ENCODE peak calls at places on chromosomes 16 and 17, in six cellular contexts. One of them, this sample, is unnamed.

GRCh38 chr17:82684207-82684903 is 14.1 kb downstream of the RAB40B start:
- DNase-seq in AG09319: no peak
- DNase-seq in A549: peak
- DNase-seq in astrocyte of the spinal cord: no peak
- DNase-seq in foreskin fibroblast: no peak
- DNase-seq in heart left ventricle: no peak
- DNase-seq in this sample: no peak

GRCh38 chr16:629289-630023 is 1.3 kb upstream of the WFIKKN1 start:
- DNase-seq in heart left ventricle: peak
- DNase-seq in A549: no peak
- DNase-seq in AG09319: no peak
- DNase-seq in astrocyte of the spinal cord: no peak
- DNase-seq in foreskin fibroblast: no peak
- DNase-seq in this sample: no peak

GRCh38 chr17:10126554-10127493 is 71.6 kb downstream of the GAS7 start:
- DNase-seq in A549: no peak
- DNase-seq in foreskin fibroblast: peak
- DNase-seq in astrocyte of the spinal cord: peak
- DNase-seq in AG09319: no peak
- DNase-seq in heart left ventricle: no peak
- DNase-seq in this sample: no peak

GRCh38 chr16:3525951-3526350 is 25.1 kb downstream of the CLUAP1 start:
- DNase-seq in astrocyte of the spinal cord: no peak
- DNase-seq in AG09319: no peak
- DNase-seq in heart left ventricle: no peak
- DNase-seq in A549: no peak
- DNase-seq in foreskin fibroblast: no peak
- DNase-seq in this sample: no peak

GRCh38 chr16:50635505-50636392 is 45.4 kb downstream of the SNX20 start:
- DNase-seq in A549: no peak
- DNase-seq in AG09319: no peak
- DNase-seq in foreskin fibroblast: no peak
- DNase-seq in astrocyte of the spinal cord: no peak
- DNase-seq in heart left ventricle: no peak
- DNase-seq in this sample: no peak

GRCh38 chr16:66988197-66988788 is at the start of gene CES4A:
- DNase-seq in AG09319: peak
- DNase-seq in A549: no peak
- DNase-seq in heart left ventricle: no peak
- DNase-seq in foreskin fibroblast: peak
- DNase-seq in astrocyte of the spinal cord: no peak
- DNase-seq in this sample: no peak

GRCh38 chr17:2610195-2610594 is 16.7 kb downstream of the PAFAH1B1 start:
- DNase-seq in AG09319: no peak
- DNase-seq in foreskin fibroblast: no peak
- DNase-seq in heart left ventricle: no peak
- DNase-seq in astrocyte of the spinal cord: no peak
- DNase-seq in A549: no peak
- DNase-seq in this sample: no peak

GRCh38 chr17:75889454-75889853 is 7.3 kb downstream of the TRIM65 start:
- DNase-seq in heart left ventricle: no peak
- DNase-seq in astrocyte of the spinal cord: no peak
- DNase-seq in foreskin fibroblast: no peak
- DNase-seq in AG09319: no peak
- DNase-seq in A549: no peak
- DNase-seq in this sample: no peak

GRCh38 chr17:43611230-43611969 is 50.3 kb downstream of the MEOX1 start:
- DNase-seq in astrocyte of the spinal cord: no peak
- DNase-seq in AG09319: no peak
- DNase-seq in foreskin fibroblast: no peak
- DNase-seq in heart left ventricle: no peak
- DNase-seq in A549: no peak
- DNase-seq in this sample: no peak

GRCh38 chr16:75733305-75734141 is 7.2 kb upstream of the CPHXL start:
- DNase-seq in heart left ventricle: no peak
- DNase-seq in AG09319: peak
- DNase-seq in foreskin fibroblast: peak
- DNase-seq in astrocyte of the spinal cord: peak
- DNase-seq in A549: no peak
- DNase-seq in this sample: no peak

GRCh38 chr16:85803570-85803969 is 4.1 kb downstream of the COX4I1 start:
- DNase-seq in foreskin fibroblast: no peak
- DNase-seq in A549: no peak
- DNase-seq in AG09319: no peak
- DNase-seq in heart left ventricle: no peak
- DNase-seq in astrocyte of the spinal cord: no peak
- DNase-seq in this sample: no peak

GRCh38 chr17:45293413-45294211 is 23.2 kb downstream of the MAP3K14 start:
- DNase-seq in heart left ventricle: peak
- DNase-seq in AG09319: peak
- DNase-seq in A549: peak
- DNase-seq in astrocyte of the spinal cord: peak
- DNase-seq in foreskin fibroblast: peak
- DNase-seq in this sample: peak

GRCh38 chr16:1475552-1476114 is 805 bp upstream of the CLCN7 start:
- DNase-seq in AG09319: no peak
- DNase-seq in A549: no peak
- DNase-seq in astrocyte of the spinal cord: no peak
- DNase-seq in heart left ventricle: no peak
- DNase-seq in foreskin fibroblast: no peak
- DNase-seq in this sample: no peak

GRCh38 chr17:83057793-83058477 is 21.5 kb upstream of the METRNL start:
- DNase-seq in astrocyte of the spinal cord: no peak
- DNase-seq in heart left ventricle: peak
- DNase-seq in AG09319: no peak
- DNase-seq in A549: no peak
- DNase-seq in foreskin fibroblast: no peak
- DNase-seq in this sample: no peak

GRCh38 chr17:45046536-45047125 is 4.8 kb downstream of the DCAKD start:
- DNase-seq in A549: peak
- DNase-seq in AG09319: no peak
- DNase-seq in heart left ventricle: no peak
- DNase-seq in foreskin fibroblast: no peak
- DNase-seq in astrocyte of the spinal cord: no peak
- DNase-seq in this sample: no peak

GRCh38 chr17:41588126-41588810 is 1.6 kb upstream of the KRT14 start:
- DNase-seq in AG09319: no peak
- DNase-seq in A549: no peak
- DNase-seq in heart left ventricle: no peak
- DNase-seq in foreskin fibroblast: no peak
- DNase-seq in astrocyte of the spinal cord: no peak
- DNase-seq in this sample: no peak

GRCh38 chr16:64773184-64773583 is 348.7 kb downstream of the CDH11 start:
- DNase-seq in AG09319: no peak
- DNase-seq in heart left ventricle: no peak
- DNase-seq in foreskin fibroblast: no peak
- DNase-seq in A549: no peak
- DNase-seq in astrocyte of the spinal cord: no peak
- DNase-seq in this sample: no peak

GRCh38 chr17:54901230-54901847 is 687 bp downstream of the TOM1L1 start:
- DNase-seq in astrocyte of the spinal cord: peak
- DNase-seq in heart left ventricle: no peak
- DNase-seq in foreskin fibroblast: peak
- DNase-seq in AG09319: no peak
- DNase-seq in A549: peak
- DNase-seq in this sample: peak

GRCh38 chr17:3693829-3694231 is 2.1 kb downstream of the P2RX5 start:
- DNase-seq in foreskin fibroblast: no peak
- DNase-seq in A549: no peak
- DNase-seq in AG09319: no peak
- DNase-seq in heart left ventricle: no peak
- DNase-seq in astrocyte of the spinal cord: no peak
- DNase-seq in this sample: no peak

GRCh38 chr16:85733155-85733838 is 17.6 kb downstream of the C16orf74 start:
- DNase-seq in AG09319: no peak
- DNase-seq in heart left ventricle: no peak
- DNase-seq in astrocyte of the spinal cord: no peak
- DNase-seq in foreskin fibroblast: no peak
- DNase-seq in A549: no peak
- DNase-seq in this sample: no peak

GRCh38 chr17:76570457-76570856 is 15.2 kb downstream of the ST6GALNAC2 start:
- DNase-seq in AG09319: no peak
- DNase-seq in foreskin fibroblast: no peak
- DNase-seq in A549: no peak
- DNase-seq in astrocyte of the spinal cord: no peak
- DNase-seq in heart left ventricle: no peak
- DNase-seq in this sample: no peak

GRCh38 chr16:20004931-20005330 is 68.8 kb downstream of the GPR139 start:
- DNase-seq in astrocyte of the spinal cord: no peak
- DNase-seq in AG09319: no peak
- DNase-seq in A549: no peak
- DNase-seq in foreskin fibroblast: no peak
- DNase-seq in heart left ventricle: no peak
- DNase-seq in this sample: no peak

GRCh38 chr17:82397449-82398335 is 20.5 kb upstream of the HEXD start:
- DNase-seq in AG09319: no peak
- DNase-seq in astrocyte of the spinal cord: no peak
- DNase-seq in heart left ventricle: no peak
- DNase-seq in foreskin fibroblast: no peak
- DNase-seq in A549: no peak
- DNase-seq in this sample: no peak

GRCh38 chr17:27756467-27757371 is 43.6 kb downstream of the NOS2 start:
- DNase-seq in astrocyte of the spinal cord: peak
- DNase-seq in foreskin fibroblast: peak
- DNase-seq in heart left ventricle: no peak
- DNase-seq in A549: peak
- DNase-seq in AG09319: peak
- DNase-seq in this sample: peak

GRCh38 chr17:29112780-29113295 is 67.4 kb downstream of the MYO18A start:
- DNase-seq in A549: no peak
- DNase-seq in foreskin fibroblast: no peak
- DNase-seq in AG09319: peak
- DNase-seq in heart left ventricle: peak
- DNase-seq in astrocyte of the spinal cord: peak
- DNase-seq in this sample: no peak

GRCh38 chr17:29114141-29114540 is 66.1 kb downstream of the MYO18A start:
- DNase-seq in A549: no peak
- DNase-seq in astrocyte of the spinal cord: no peak
- DNase-seq in foreskin fibroblast: no peak
- DNase-seq in AG09319: no peak
- DNase-seq in heart left ventricle: no peak
- DNase-seq in this sample: no peak

GRCh38 chr17:29110372-29110757 is 67.4 kb downstream of the PIPOX start:
- DNase-seq in AG09319: no peak
- DNase-seq in astrocyte of the spinal cord: no peak
- DNase-seq in heart left ventricle: no peak
- DNase-seq in A549: no peak
- DNase-seq in foreskin fibroblast: no peak
- DNase-seq in this sample: no peak

GRCh38 chr17:29113334-29113733 is 66.9 kb downstream of the MYO18A start:
- DNase-seq in heart left ventricle: no peak
- DNase-seq in foreskin fibroblast: no peak
- DNase-seq in A549: no peak
- DNase-seq in AG09319: no peak
- DNase-seq in astrocyte of the spinal cord: no peak
- DNase-seq in this sample: no peak

DNA sequence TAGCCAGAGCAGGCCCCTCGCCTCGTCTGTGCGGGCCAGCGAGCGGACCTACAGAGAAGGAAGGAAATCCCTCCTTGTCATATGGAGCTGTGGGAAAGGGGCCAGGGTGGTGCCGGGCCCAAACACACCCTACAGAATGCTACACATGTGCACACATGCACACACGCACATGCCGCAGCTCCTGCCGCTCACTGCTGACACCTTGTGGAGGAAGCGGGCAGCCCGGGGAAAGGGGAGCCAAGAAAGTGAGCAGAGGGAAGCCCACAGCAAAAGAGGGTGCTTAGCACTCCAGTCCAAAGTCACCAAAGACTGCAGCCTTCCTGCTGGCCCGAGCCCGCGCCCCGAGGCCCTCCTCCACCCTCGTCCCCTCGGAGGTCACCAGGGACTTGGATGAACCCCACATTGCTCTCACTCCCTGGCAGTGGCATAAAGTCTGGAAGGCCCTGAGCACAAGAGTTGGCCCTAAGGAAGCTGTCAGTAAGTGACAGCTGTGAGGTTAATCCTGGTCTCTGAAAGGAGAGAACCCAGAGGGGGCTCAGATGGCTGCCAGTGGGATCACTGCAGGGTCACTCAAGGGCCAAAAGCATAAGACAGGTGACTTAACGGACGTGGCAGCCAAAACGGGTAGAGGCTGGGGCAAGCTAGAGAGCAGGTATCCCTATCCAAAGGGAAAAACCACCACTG is 68.2 kb downstream of the MYO18A start:
- DNase-seq in A549: peak
- DNase-seq in AG09319: peak
- DNase-seq in heart left ventricle: peak
- DNase-seq in foreskin fibroblast: peak
- DNase-seq in astrocyte of the spinal cord: peak
- DNase-seq in this sample: peak
- TF ChIP-seq CTCF in A549: peak
- TF ChIP-seq CTCF in AG09319: peak
- TF ChIP-seq CTCF in heart left ventricle: peak
- TF ChIP-seq CTCF in foreskin fibroblast: peak
- TF ChIP-seq CTCF in astrocyte of the spinal cord: peak
- TF ChIP-seq CTCF in this sample: peak

GRCh38 chr16:15961557-15962205 is 12.3 kb downstream of the ABCC1 start:
- DNase-seq in A549: no peak
- DNase-seq in foreskin fibroblast: no peak
- DNase-seq in heart left ventricle: no peak
- DNase-seq in astrocyte of the spinal cord: no peak
- DNase-seq in AG09319: no peak
- DNase-seq in this sample: no peak
- TF ChIP-seq CTCF in A549: no peak
- TF ChIP-seq CTCF in foreskin fibroblast: no peak
- TF ChIP-seq CTCF in heart left ventricle: no peak
- TF ChIP-seq CTCF in astrocyte of the spinal cord: no peak
- TF ChIP-seq CTCF in AG09319: no peak
- TF ChIP-seq CTCF in this sample: no peak

GRCh38 chr17:57879437-57880085 is 29.7 kb upstream of the MRPS23 start:
- DNase-seq in foreskin fibroblast: no peak
- DNase-seq in A549: peak
- DNase-seq in astrocyte of the spinal cord: no peak
- DNase-seq in heart left ventricle: no peak
- DNase-seq in AG09319: no peak
- DNase-seq in this sample: no peak

GRCh38 chr17:57881143-57881542 is 31.3 kb upstream of the MRPS23 start:
- DNase-seq in astrocyte of the spinal cord: peak
- DNase-seq in A549: no peak
- DNase-seq in AG09319: no peak
- DNase-seq in heart left ventricle: no peak
- DNase-seq in foreskin fibroblast: peak
- DNase-seq in this sample: no peak

GRCh38 chr17:57877803-57878202 is 28.0 kb upstream of the MRPS23 start:
- DNase-seq in foreskin fibroblast: no peak
- DNase-seq in A549: no peak
- DNase-seq in astrocyte of the spinal cord: no peak
- DNase-seq in AG09319: no peak
- DNase-seq in heart left ventricle: no peak
- DNase-seq in this sample: no peak

GRCh38 chr17:57881783-57882291 is 32.0 kb upstream of the MRPS23 start:
- DNase-seq in astrocyte of the spinal cord: peak
- DNase-seq in A549: no peak
- DNase-seq in AG09319: no peak
- DNase-seq in foreskin fibroblast: no peak
- DNase-seq in heart left ventricle: no peak
- DNase-seq in this sample: no peak

GRCh38 chr17:57880086-57880456 is 30.2 kb upstream of the MRPS23 start:
- DNase-seq in astrocyte of the spinal cord: no peak
- DNase-seq in A549: no peak
- DNase-seq in foreskin fibroblast: no peak
- DNase-seq in heart left ventricle: no peak
- DNase-seq in AG09319: no peak
- DNase-seq in this sample: no peak
- TF ChIP-seq CTCF in astrocyte of the spinal cord: no peak
- TF ChIP-seq CTCF in A549: no peak
- TF ChIP-seq CTCF in foreskin fibroblast: no peak
- TF ChIP-seq CTCF in heart left ventricle: no peak
- TF ChIP-seq CTCF in AG09319: no peak
- TF ChIP-seq CTCF in this sample: no peak

GRCh38 chr17:71237903-71238538 is 882.8 kb upstream of the SOX9 start:
- DNase-seq in astrocyte of the spinal cord: peak
- DNase-seq in A549: peak
- DNase-seq in heart left ventricle: no peak
- DNase-seq in AG09319: peak
- DNase-seq in foreskin fibroblast: no peak
- DNase-seq in this sample: no peak
- TF ChIP-seq CTCF in astrocyte of the spinal cord: peak
- TF ChIP-seq CTCF in A549: peak
- TF ChIP-seq CTCF in heart left ventricle: no peak
- TF ChIP-seq CTCF in AG09319: peak
- TF ChIP-seq CTCF in foreskin fibroblast: peak
- TF ChIP-seq CTCF in this sample: no peak

This sample was measured in lung.